ENCODE peak calls at places on chromosomes 1 and 21, in six cellular contexts. Q is Karpas-422, K is kidney, B is fibroblast of lung, C is endodermal cell, T is GM23248. S is an unnamed sample. For H3K36me3, the result is how much of the 10 kb centered on the place peaks cover.

GRCh38 chr21:25273945-25274344 is 333.3 kb downstream of the MRPL39 start:
- DNase-seq in B (no peak), Q (no peak), T (no peak), C (no peak), K (no peak), S (no peak)

GRCh38 chr1:228836954-228837481 is 101.7 kb downstream of the RHOU start:
- DNase-seq in Q (no peak), C (no peak), B (no peak), T (no peak), K (no peak), S (no peak)

GRCh38 chr1:213138391-213138790 is 87.3 kb downstream of the RPS6KC1 start:
- DNase-seq in T (no peak), B (no peak), K (no peak), C (no peak), Q (no peak), S (no peak)

GRCh38 chr1:225458222-225458631 is 30.4 kb upstream of the LBR start:
- DNase-seq in B (peak), K (no peak), Q (no peak), T (peak), C (peak), S (no peak)

GRCh38 chr1:149885364-149886111 is 13.8 kb upstream of the BOLA1 start:
- DNase-seq in Q (no peak), B (peak), C (peak), T (peak), K (peak), S (peak)

GRCh38 chr21:44337941-44338895 is 972 bp downstream of the CFAP410 start:
- DNase-seq in B (peak), K (peak), Q (peak), T (peak), C (peak), S (peak)

GRCh38 chr1:15258828-15259588 is 12.0 kb downstream of the FHAD1 start:
- DNase-seq in K (no peak), Q (peak), T (no peak), B (no peak), C (no peak), S (no peak)

GRCh38 chr1:10733474-10733873 is 63.0 kb downstream of the CASZ1 start:
- DNase-seq in K (no peak), C (no peak), B (no peak), Q (no peak), T (no peak), S (no peak)

GRCh38 chr1:113129529-113130185 is 56.7 kb downstream of the LRIG2 start:
- DNase-seq in B (no peak), T (no peak), K (no peak), Q (peak), C (no peak), S (no peak)

GRCh38 chr1:156911587-156912298 is 8.7 kb upstream of the LRRC71 start:
- DNase-seq in C (no peak), Q (no peak), T (peak), B (no peak), K (no peak), S (no peak)

GRCh38 chr1:210250998-210251679 is 18.5 kb downstream of the SERTAD4 start:
- DNase-seq in B (peak), K (peak), T (peak), Q (no peak), C (peak), S (peak)

GRCh38 chr1:181816608-181817007 is 244.9 kb downstream of the ZNF648 start:
- DNase-seq in Q (no peak), B (no peak), C (no peak), T (no peak), K (no peak), S (no peak)

GRCh38 chr1:25817840-25818501 is 1.8 kb upstream of the MTFR1L start:
- DNase-seq in B (no peak), C (peak), Q (no peak), T (no peak), K (peak), S (no peak)

GRCh38 chr1:59595774-59596173 is 219.0 kb upstream of the HOOK1 start:
- DNase-seq in B (peak), K (no peak), T (peak), Q (no peak), C (no peak), S (peak)

GRCh38 chr1:224457782-224458144 is 23.2 kb upstream of the WDR26 start:
- DNase-seq in C (no peak), K (no peak), T (no peak), Q (no peak), B (no peak), S (no peak)

GRCh38 chr1:81217058-81217457 is 583.7 kb upstream of the ADGRL2 start:
- DNase-seq in T (no peak), Q (no peak), C (no peak), B (no peak), K (no peak), S (no peak)

GRCh38 chr1:246569248-246570238 is 3.3 kb downstream of the CNST start:
- DNase-seq in K (no peak), Q (no peak), T (peak), B (no peak), C (no peak), S (no peak)

GRCh38 chr1:150626150-150626549 is 3.3 kb downstream of the ENSA start:
- DNase-seq in C (no peak), B (no peak), K (no peak), Q (no peak), T (no peak), S (no peak)

GRCh38 chr1:116487016-116487415 is 83.8 kb downstream of the CD58 start:
- DNase-seq in K (no peak), Q (no peak), C (no peak), B (no peak), T (peak), S (no peak)

GRCh38 chr21:45012661-45013270 is 61.6 kb upstream of the ADARB1 start:
- DNase-seq in B (no peak), Q (no peak), K (peak), C (peak), T (no peak), S (no peak)

GRCh38 chr1:32741417-32742131 is 39.0 kb upstream of the SYNC start:
- DNase-seq in T (peak), B (no peak), C (peak), K (no peak), Q (no peak), S (peak)

GRCh38 chr1:41435570-41436178 is 48.8 kb downstream of the EDN2 start:
- DNase-seq in T (no peak), Q (no peak), B (peak), C (peak), K (no peak), S (no peak)

GRCh38 chr1:25198731-25199231 is 33.5 kb downstream of the SYF2 start:
- DNase-seq in K (no peak), C (no peak), B (peak), Q (peak), T (peak), S (no peak)

GRCh38 chr21:35711213-35711612 is 349.1 kb downstream of the SETD4 start:
- DNase-seq in C (no peak), Q (no peak), K (no peak), T (no peak), B (no peak), S (no peak)

GRCh38 chr1:153510984-153511410 is 24.8 kb downstream of the S100A6 start:
- DNase-seq in B (peak), K (peak), Q (peak), T (peak), C (peak), S (peak)

GRCh38 chr1:88801575-88802208 is 89.7 kb downstream of the GTF2B start:
- DNase-seq in C (no peak), K (no peak), T (no peak), Q (peak), B (peak), S (no peak)

GRCh38 chr1:38287547-38287946 is 241.0 kb upstream of the POU3F1 start:
- DNase-seq in K (no peak), Q (no peak), B (no peak), C (no peak), T (no peak), S (no peak)

GRCh38 chr1:26786437-26787380 is 1.0 kb upstream of the PIGV start:
- DNase-seq in C (peak), K (peak), T (peak), B (peak), Q (peak), S (peak)

GRCh38 chr1:155126494-155127104 is 1.1 kb upstream of the EFNA1 start:
- DNase-seq in C (peak), K (peak), Q (peak), B (peak), T (peak), S (peak)

DNA sequence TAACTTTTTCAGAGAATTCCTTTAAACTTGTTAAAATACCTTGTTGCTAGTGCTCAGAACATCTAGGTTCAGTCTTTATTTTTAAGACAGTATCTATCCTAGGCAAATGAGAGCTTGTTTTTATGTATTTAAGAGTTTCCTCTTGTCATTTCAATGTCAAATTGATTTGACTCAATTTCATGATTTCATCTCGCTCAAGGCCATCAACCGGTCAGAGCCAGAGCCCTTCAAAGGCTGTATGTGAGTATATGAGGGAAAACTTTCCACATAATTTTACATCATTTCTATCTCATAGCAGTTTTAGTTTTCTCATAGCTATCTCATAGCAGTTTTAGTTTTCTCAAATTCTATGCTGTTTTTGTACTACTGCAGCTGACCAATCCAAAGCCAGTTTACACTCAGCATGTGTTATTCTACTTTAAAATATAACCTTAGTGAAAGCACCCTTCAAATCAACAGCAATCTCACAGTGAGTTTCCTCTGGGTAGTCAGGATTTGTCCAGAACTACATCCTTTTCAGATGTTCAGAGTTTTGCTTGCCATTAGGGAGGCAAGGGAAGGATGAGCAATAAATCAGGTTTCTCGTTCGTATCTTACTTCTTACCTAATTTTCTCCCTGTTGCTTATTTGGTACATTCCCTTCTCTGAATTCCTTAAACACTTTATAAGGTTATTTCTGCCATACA is 12.7 kb downstream of the HNRNPU start:
- DNase-seq in C (no peak), T (no peak), K (no peak), Q (peak), B (no peak), S (no peak)
- H3K36me3 ChIP-seq in C (half or more), T (half or more), K (under half), Q (half or more), B (under half), S (half or more)

DNA sequence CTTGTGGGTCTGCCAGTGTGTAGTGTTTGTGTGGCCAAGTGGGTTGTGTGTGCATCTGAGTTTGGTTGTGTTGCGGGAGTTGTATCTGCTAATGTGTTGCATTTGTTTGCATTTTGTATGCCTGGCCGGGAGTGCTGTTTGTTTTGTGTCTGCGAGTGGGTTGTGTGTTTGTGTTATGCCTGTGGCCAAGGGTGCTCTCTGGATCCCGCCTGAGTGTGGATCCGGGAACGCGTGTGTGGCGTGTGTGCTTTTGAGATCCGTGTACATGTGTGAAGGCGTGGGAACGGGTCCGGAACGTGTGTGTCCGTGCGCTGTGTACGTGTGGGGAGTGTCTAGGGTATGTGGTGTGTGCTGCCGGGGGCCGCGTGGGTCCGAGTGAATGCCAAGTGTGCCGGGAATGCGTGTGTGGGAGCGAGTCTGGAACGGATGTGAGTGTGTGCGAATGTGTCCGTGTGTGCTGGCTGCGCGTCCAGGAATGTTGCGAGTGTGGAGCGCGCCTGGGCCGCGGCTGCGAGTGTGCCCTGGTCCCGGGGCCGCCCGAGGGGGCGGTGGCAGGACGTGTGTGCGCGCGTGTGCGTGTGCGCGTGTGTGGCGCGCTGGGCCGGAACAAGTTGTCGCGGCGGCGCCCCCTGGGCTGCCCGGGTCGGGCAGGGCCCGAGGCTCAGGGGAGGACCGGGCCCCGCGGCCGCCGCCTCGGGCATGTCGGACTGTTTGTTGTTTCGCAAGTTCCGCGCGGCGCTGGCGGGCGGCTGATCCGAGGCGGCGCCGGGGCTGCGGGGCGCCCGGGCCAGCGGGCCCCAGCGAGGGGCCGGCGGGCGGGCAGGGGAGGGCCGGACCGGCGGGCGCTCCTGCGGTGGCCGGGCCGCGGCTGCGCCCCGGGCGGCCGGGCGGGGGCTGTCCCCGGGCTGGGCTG is 927 bp downstream of the PTPRU start:
- DNase-seq in T (peak), B (peak), C (peak), Q (no peak), K (peak), S (peak)
- H3K4me3 ChIP-seq in T (peak), B (peak), C (peak), Q (no peak), K (peak), S (peak)

DNA sequence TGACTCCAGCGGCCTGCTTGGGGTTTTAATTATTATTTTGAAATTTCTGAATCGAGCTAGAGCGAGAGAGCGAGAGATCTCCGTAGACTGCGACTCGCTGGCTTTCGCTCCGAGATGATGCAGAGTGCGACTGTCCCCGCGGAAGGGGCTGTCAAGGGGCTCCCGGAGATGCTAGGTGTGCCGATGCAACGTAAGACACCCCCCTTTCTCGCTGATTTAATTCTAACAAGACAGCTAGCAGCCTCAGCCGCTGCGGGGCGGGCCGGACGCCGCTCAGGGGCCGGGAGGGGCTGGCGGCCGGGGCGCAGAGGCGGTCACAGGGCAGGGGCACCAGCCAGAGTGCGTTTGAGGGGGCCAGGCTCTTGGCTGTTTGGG is 339 bp downstream of the LHX4 start:
- DNase-seq in K (no peak), T (no peak), Q (no peak), B (no peak), C (peak), S (no peak)
- H3K9ac ChIP-seq in K (no peak), T (no peak), Q (no peak), B (peak), C (no peak), S (no peak)

GRCh38 chr1:43312212-43312623 is 11.4 kb downstream of the TIE1 start:
- DNase-seq in T (no peak), C (no peak), Q (no peak), B (no peak), K (no peak), S (no peak)
- H3K36me3 ChIP-seq in T (under half), C (under half), Q (under half), B (under half), K (under half), S (under half)

GRCh38 chr1:145992958-145993617 is 3.3 kb downstream of the TXNIP start:
- DNase-seq in K (no peak), B (no peak), Q (peak), C (no peak), T (no peak), S (no peak)
- H3K4me3 ChIP-seq in K (peak), B (peak), Q (peak), C (no peak), T (peak), S (peak)

DNA sequence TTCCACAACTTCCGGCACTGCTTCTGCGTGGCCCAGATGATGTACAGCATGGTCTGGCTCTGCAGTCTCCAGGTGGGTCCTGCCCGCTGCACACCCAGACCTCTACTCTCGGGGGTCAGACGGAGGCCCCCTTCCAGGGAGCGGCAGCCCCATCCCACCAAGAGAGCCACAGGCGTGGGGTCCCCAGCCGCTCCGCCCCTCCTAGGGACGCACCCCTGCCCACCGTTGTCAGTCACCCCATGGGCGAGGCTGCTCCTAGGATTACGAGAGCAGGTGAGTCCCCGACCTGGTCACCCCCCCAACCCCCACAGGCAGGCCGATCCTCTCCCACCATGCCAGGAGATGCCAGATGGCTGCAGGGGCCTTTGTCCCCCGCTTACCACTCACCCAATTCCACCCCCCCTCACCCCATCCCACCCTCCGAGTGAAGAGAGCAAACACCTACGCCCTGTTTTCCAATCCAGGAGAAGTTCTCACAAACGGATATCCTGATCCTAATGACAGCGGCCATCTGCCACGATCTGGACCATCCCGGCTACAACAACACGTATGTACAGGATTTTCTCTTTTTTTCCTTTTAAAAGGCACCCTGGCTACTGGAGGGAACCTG is 107.0 kb downstream of the PDE9A start:
- DNase-seq in T (no peak), B (no peak), Q (no peak), K (no peak), C (no peak), S (no peak)
- H3K9ac ChIP-seq in T (no peak), B (no peak), Q (no peak), K (no peak), C (no peak), S (no peak)

GRCh38 chr1:92843429-92844352 is 11.9 kb downstream of the RPL5 start:
- DNase-seq in B (no peak), Q (peak), T (no peak), C (no peak), K (no peak), S (no peak)
- H3K36me3 ChIP-seq in B (under half), Q (half or more), T (half or more), C (half or more), K (under half), S (half or more)

DNA sequence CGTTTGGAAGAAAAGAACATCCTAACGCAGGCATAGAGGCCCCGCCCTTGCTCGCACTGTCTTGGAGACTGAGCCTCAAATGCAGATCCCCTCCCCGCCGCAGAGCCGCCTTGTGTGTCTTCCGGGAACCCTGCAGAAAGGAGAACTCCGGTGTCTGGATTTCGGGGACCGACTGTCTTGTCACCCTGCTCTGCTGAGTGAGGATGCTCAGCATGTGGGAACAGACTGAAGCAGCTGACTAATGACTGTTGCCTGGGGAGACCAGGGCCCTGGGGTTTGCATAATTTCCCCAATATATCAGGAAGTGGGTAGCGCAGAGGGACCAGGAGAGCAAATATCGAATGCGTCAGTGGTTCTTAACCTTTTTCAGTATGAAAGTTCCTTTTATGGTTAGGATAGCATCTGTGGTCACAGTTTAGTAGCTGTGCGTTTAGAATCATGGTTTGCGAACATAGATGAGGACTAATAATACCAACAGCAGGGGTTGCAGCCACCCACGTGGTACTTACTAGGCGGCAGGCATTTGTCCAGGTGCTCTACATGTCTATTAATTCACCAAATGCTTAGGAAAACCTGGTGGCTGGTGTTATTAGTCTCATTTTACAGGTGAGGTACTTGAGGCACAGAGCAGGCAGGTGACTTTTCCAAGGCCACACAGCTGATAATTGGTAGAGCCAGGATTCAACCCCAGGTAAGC is 14.3 kb downstream of the GPR137B start:
- DNase-seq in T (no peak), C (no peak), B (no peak), K (no peak), Q (peak), S (no peak)
- H3K4me3 ChIP-seq in T (no peak), C (no peak), B (no peak), K (no peak), Q (peak), S (no peak)